ENCODE peak calls at places on chromosomes 3 and 15, in ten cellular contexts. P is right lobe of liver, B is thyroid gland, G is sigmoid colon, J is body of pancreas, M is A549, E is adrenal gland, C is heart left ventricle, Z is gastrocnemius medialis, X is ovary. U is an unnamed sample.

GRCh38 chr3:153023896-153024295 is 138.1 kb upstream of the RAP2B start:
- DNase-seq in P (no peak), X (no peak), E (no peak), B (no peak), J (no peak), G (no peak), Z (no peak), C (no peak), M (no peak), U (no peak)

GRCh38 chr3:52983336-52983807 is 62.5 kb downstream of the SFMBT1 start:
- DNase-seq in M (no peak), G (no peak), J (no peak), E (peak; percentile 6), C (no peak), P (no peak), B (no peak), X (no peak), Z (no peak), U (no peak)

GRCh38 chr15:86236721-86237121 is 157.1 kb downstream of the AGBL1 start:
- DNase-seq in G (no peak), P (no peak), M (no peak), B (no peak), X (no peak), E (no peak), C (no peak), J (no peak), Z (no peak), U (no peak)

GRCh38 chr3:167493240-167493639 is 19.4 kb upstream of the SERPINI2 start:
- DNase-seq in P (no peak), X (no peak), E (no peak), C (no peak), M (peak; percentile 9), B (no peak), Z (no peak), J (peak; percentile 58), G (no peak), U (no peak)

GRCh38 chr3:156691920-156692319 is 17.5 kb downstream of the TIPARP start:
- DNase-seq in X (no peak), G (no peak), C (no peak), J (no peak), P (no peak), E (no peak), Z (no peak), B (no peak), M (peak; percentile 36), U (no peak)

GRCh38 chr15:101052031-101052620 is 133.0 kb downstream of the LRRK1 start:
- DNase-seq in X (no peak), C (no peak), Z (no peak), P (no peak), M (no peak), E (no peak), J (no peak), G (peak; percentile 24), B (no peak), U (no peak)

GRCh38 chr3:153163349-153164008 is 1.5 kb downstream of the RAP2B start:
- DNase-seq in P (no peak), B (peak; percentile 10), C (no peak), Z (no peak), M (peak; percentile 42), X (peak; percentile 27), G (no peak), J (no peak), E (peak; percentile 11), U (no peak)

GRCh38 chr3:69013256-69014021 is at the start of gene EOGT:
- DNase-seq in X (peak; percentile 91), C (peak; percentile 95), E (peak; percentile 90), G (peak; percentile 94), J (peak; percentile 93), M (peak; percentile 84), B (peak; percentile 90), P (peak; percentile 94), Z (peak; percentile 78), U (peak; percentile 70)

GRCh38 chr3:171306631-171307030 is 153.6 kb downstream of the TNIK start:
- DNase-seq in P (no peak), M (peak; percentile 10), X (peak; percentile 41), G (peak; percentile 92), Z (peak; percentile 31), E (peak; percentile 23), B (peak; percentile 67), C (peak; percentile 84), J (peak; percentile 43), U (peak; percentile 36)

DNA sequence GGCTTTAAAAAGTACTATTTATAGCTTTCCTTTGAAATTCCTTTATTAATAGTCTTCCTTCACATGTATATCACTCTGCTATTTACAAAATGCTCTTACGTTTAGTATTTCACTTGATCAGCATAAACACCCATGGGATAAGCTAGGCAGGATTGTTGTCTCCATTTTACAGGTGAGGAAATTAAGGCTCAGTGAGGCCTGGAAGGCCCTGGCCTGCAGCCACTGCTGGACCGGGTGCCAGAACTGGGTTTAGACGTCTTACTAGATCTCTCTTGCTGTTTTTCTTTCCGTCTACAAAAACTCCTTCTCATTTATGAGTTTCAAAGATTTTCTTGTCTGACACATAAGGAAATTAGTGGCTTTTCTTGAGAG is 236.4 kb downstream of the LPP start:
- DNase-seq in Z (no peak), E (no peak), J (no peak), X (no peak), P (no peak), M (no peak), C (no peak), B (no peak), G (no peak), U (no peak)
- TF ChIP-seq CTCF in Z (no peak), E (no peak), J (no peak), X (no peak), P (no peak), M (no peak), C (no peak), B (no peak), G (no peak), U (no peak)

GRCh38 chr3:127589600-127590281 is 792 bp downstream of the TPRA1 start:
- DNase-seq in C (peak; percentile 40), G (no peak), J (peak; percentile 31), M (no peak), Z (no peak), E (peak; percentile 52), X (peak; percentile 25), B (peak; percentile 34), P (peak; percentile 39), U (no peak)

GRCh38 chr3:127588675-127589577 is 1.6 kb downstream of the TPRA1 start:
- DNase-seq in C (no peak), P (no peak), E (peak; percentile 19), B (peak; percentile 52), J (no peak), G (no peak), Z (no peak), M (no peak), X (no peak), U (no peak)

GRCh38 chr3:127587876-127588275 is 2.7 kb downstream of the TPRA1 start:
- DNase-seq in P (no peak), C (no peak), X (no peak), B (no peak), J (no peak), M (no peak), E (no peak), Z (no peak), G (no peak), U (no peak)

GRCh38 chr3:127590593-127591477 is at the start of gene TPRA1:
- DNase-seq in Z (peak; percentile 91), B (peak; percentile 96), X (peak; percentile 91), E (peak; percentile 97), M (peak; percentile 96), J (peak; percentile 92), G (peak; percentile 96), P (peak; percentile 87), C (peak; percentile 96), U (peak; percentile 96)

DNA sequence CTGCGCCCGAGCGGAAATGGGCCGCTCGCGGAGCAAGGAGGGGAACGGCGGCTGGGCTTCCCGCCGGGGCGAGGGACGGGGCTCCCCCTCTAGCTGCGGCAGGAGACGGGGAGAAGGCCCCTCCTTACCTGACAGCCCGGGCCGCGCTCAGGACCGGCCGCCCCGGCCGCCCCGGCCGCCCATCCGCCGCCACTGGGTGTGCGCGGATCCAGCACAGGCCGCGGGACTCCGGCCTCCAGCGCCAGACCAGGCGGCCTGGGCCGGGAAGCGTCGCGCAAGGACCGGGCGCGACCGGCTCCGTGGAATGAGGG is 296 bp downstream of the TPRA1 start:
- DNase-seq in E (no peak), M (no peak), C (peak; percentile 56), Z (no peak), P (peak; percentile 59), G (peak; percentile 74), X (no peak), J (no peak), B (no peak), U (no peak)
- TF ChIP-seq POLR2A in E (no peak), M (no peak), C (no peak), Z (no peak), P (peak; percentile 61), G (no peak), X (no peak), J (peak; percentile 55), B (no peak), U (no peak)

GRCh38 chr3:43286886-43287301 is 554 bp downstream of the SNRK start:
- DNase-seq in G (no peak), X (no peak), B (no peak), E (peak; percentile 32), M (peak; percentile 8), C (no peak), J (peak; percentile 35), P (peak; percentile 25), Z (no peak), U (no peak)

GRCh38 chr3:43288366-43288765 is 2.0 kb downstream of the SNRK start:
- DNase-seq in Z (no peak), E (no peak), X (no peak), B (no peak), P (no peak), M (no peak), C (no peak), G (no peak), J (no peak), U (no peak)

GRCh38 chr3:43286115-43286885 is at the start of gene SNRK:
- DNase-seq in C (peak; percentile 93), Z (peak; percentile 68), B (peak; percentile 83), M (peak; percentile 68), X (peak; percentile 90), P (peak; percentile 95), J (peak; percentile 92), G (peak; percentile 93), E (peak; percentile 88), U (peak; percentile 98)

GRCh38 chr3:43287514-43287913 is 1.2 kb downstream of the SNRK start:
- DNase-seq in Z (no peak), C (no peak), B (no peak), M (no peak), X (no peak), P (no peak), J (no peak), G (no peak), E (no peak), U (no peak)

DNA sequence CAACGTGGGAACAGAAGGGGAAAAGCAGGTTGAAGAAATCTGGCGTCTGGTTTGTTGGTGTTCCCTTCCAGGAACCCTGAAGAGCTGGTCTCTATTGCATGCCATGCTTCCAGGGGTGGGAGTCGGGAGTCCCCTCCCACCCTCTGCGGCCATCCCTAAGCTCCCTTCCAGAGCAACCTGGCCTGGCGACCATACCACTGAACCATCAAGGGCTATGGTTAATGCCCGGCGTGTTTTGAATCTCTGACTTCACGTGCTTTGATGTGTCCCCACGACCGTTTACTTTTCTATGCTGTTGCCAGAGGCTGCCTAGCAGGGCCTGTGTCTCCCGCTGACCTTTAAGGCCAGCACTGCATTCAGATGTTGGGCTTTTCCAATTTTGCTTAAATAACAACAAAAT is 696 bp upstream of the SNRK start:
- DNase-seq in G (no peak), P (peak; percentile 29), J (no peak), X (peak; percentile 26), M (no peak), E (no peak), B (peak; percentile 15), Z (no peak), C (no peak), U (no peak)
- H3K4me3 ChIP-seq in G (peak overlapping the region; percentile 71), P (no peak overlapping the region), J (no peak overlapping the region), X (peak overlapping the region; percentile 60), M (peak overlapping the region; percentile 90), E (no peak overlapping the region), B (no peak overlapping the region), Z (peak overlapping the region; percentile 60), C (peak overlapping the region; percentile 84), U (no peak overlapping the region)

GRCh38 chr3:36904641-36905040 is 40.2 kb downstream of the TRANK1 start:
- DNase-seq in E (peak; percentile 28), M (peak; percentile 37), X (no peak), B (peak; percentile 12), P (no peak), G (no peak), Z (no peak), C (peak; percentile 43), J (peak; percentile 25), U (no peak)
- TF ChIP-seq CTCF in E (peak; percentile 56), M (peak; percentile 29), X (no peak), B (peak; percentile 35), P (peak; percentile 82), G (peak; percentile 27), Z (no peak), C (peak; percentile 59), J (peak; percentile 42), U (no peak)

U was measured in lower leg skin.